ENCODE peak calls at places on chromosomes 6 and 20, in six cellular contexts. V is activated CD8-positive, alpha-beta memory T cell treated with anti-CD3 and anti-CD28 coated beads for 24 hours; C is HTR-8/SVneo; R is H54; A is HepG2; H is RWPE1. U is an unnamed sample.

GRCh38 chr6:158654498-158654897 is 4.6 kb downstream of the SYTL3 start:
- DNase-seq in V (peak; percentile 63), C (no peak), R (no peak), A (peak; percentile 41), H (no peak), U (peak; percentile 63)

GRCh38 chr20:58652606-58653303 is 1.7 kb downstream of the STX16 start:
- DNase-seq in V (no peak), C (no peak), R (no peak), A (no peak), H (peak; percentile 52), U (no peak)

GRCh38 chr6:40997256-40997957 is 41.6 kb downstream of the UNC5CL start:
- DNase-seq in V (no peak), C (peak; percentile 34), R (peak; percentile 47), A (peak; percentile 95), H (peak; percentile 42), U (peak; percentile 50)

GRCh38 chr6:37160922-37161778 is 8.8 kb upstream of the PIM1 start:
- DNase-seq in V (no peak), C (no peak), R (no peak), A (no peak), H (no peak), U (no peak)

GRCh38 chr6:26129656-26130055 is 42.4 kb downstream of the HFE start:
- DNase-seq in V (no peak), C (no peak), R (no peak), A (no peak), H (no peak), U (no peak)

GRCh38 chr6:150093397-150093796 is 24.5 kb upstream of the ULBP3 start:
- DNase-seq in V (no peak), C (no peak), R (no peak), A (no peak), H (no peak), U (no peak)

GRCh38 chr6:29491574-29491973 is 3.8 kb upstream of the MAS1L start:
- DNase-seq in V (no peak), C (no peak), R (no peak), A (no peak), H (no peak), U (no peak)

GRCh38 chr6:33619166-33619565 is 2.0 kb upstream of the ITPR3 start:
- DNase-seq in V (no peak), C (no peak), R (no peak), A (no peak), H (no peak), U (peak; percentile 50)

GRCh38 chr20:4592316-4593148 is 129.2 kb upstream of the PRND start:
- DNase-seq in V (peak; percentile 89), C (peak; percentile 75), R (peak; percentile 59), A (peak; percentile 81), H (peak; percentile 62), U (peak; percentile 25)

GRCh38 chr6:44061375-44062104 is 65.7 kb downstream of the MRPL14 start:
- DNase-seq in V (no peak), C (no peak), R (no peak), A (no peak), H (no peak), U (no peak)

GRCh38 chr6:145891565-145891964 is 72.6 kb downstream of the SHPRH start:
- DNase-seq in V (no peak), C (no peak), R (no peak), A (no peak), H (no peak), U (no peak)

GRCh38 chr20:46905364-46906125 is 10.9 kb downstream of the EYA2 start:
- DNase-seq in V (no peak), C (no peak), R (no peak), A (no peak), H (no peak), U (no peak)

GRCh38 chr6:156846845-156847599 is 69.8 kb downstream of the ARID1B start:
- DNase-seq in V (no peak), C (no peak), R (no peak), A (no peak), H (no peak), U (no peak)

GRCh38 chr20:35552914-35553313 is 11.0 kb downstream of the ERGIC3 start:
- DNase-seq in V (no peak), C (no peak), R (no peak), A (no peak), H (no peak), U (no peak)

U was measured in SW480.